ENCODE peak calls at places on chromosomes 12 and 14, in nine cellular contexts. L is K562, A is GM12865, O is fibroblast of lung, I is tibial artery, M is AG09319, K is stomach, G is ovary, H is DND-41. W is an unnamed sample.

GRCh38 chr14:33567736-33568124 is 383.1 kb downstream of the EGLN3 start:
- DNase-seq in L (no peak), A (no peak), O (peak), I (no peak), M (no peak), K (no peak), G (no peak), H (no peak), W (no peak)

GRCh38 chr12:108854055-108854452 is 3.3 kb downstream of the SSH1 start:
- DNase-seq in L (peak), A (peak), O (peak), I (peak), M (peak), K (no peak), G (no peak), H (no peak), W (no peak)

GRCh38 chr12:69068431-69068830 is 135.5 kb upstream of the CPM start:
- DNase-seq in L (no peak), A (no peak), O (peak), I (no peak), M (no peak), K (peak), G (no peak), H (no peak), W (peak)

GRCh38 chr14:98984027-98984718 is 287.8 kb downstream of the BCL11B start:
- DNase-seq in L (no peak), A (no peak), O (no peak), I (no peak), M (no peak), K (no peak), G (no peak), H (no peak), W (no peak)

GRCh38 chr12:55720894-55721444 is 776 bp downstream of the RDH5 start:
- DNase-seq in L (peak), A (no peak), O (peak), I (peak), M (peak), K (peak), G (peak), H (no peak), W (no peak)

GRCh38 chr12:65209655-65210043 is 40.3 kb downstream of the LEMD3 start:
- DNase-seq in L (peak), A (peak), O (no peak), I (no peak), M (no peak), K (no peak), G (no peak), H (no peak), W (no peak)

GRCh38 chr14:21668377-21668776 is 5.2 kb downstream of the OR4E1 start:
- DNase-seq in L (no peak), A (no peak), O (no peak), I (no peak), M (no peak), K (no peak), G (no peak), H (no peak), W (no peak)

GRCh38 chr12:25433581-25434325 is 119.3 kb downstream of the LMNTD1 start:
- DNase-seq in L (no peak), A (no peak), O (peak), I (no peak), M (no peak), K (no peak), G (no peak), H (no peak), W (no peak)

GRCh38 chr12:118052324-118053070 is 8.5 kb downstream of the WSB2 start:
- DNase-seq in L (no peak), A (no peak), O (peak), I (peak), M (peak), K (peak), G (peak), H (no peak), W (peak)

GRCh38 chr14:32110200-32110896 is 33.2 kb downstream of the ARHGAP5 start:
- DNase-seq in L (no peak), A (no peak), O (no peak), I (no peak), M (no peak), K (no peak), G (no peak), H (no peak), W (no peak)

GRCh38 chr14:65745396-65746190 is 333.1 kb downstream of the FUT8 start:
- DNase-seq in L (no peak), A (no peak), O (peak), I (no peak), M (no peak), K (no peak), G (no peak), H (no peak), W (no peak)

GRCh38 chr14:104547998-104548700 is 31.4 kb upstream of the C14orf180 start:
- DNase-seq in L (no peak), A (no peak), O (no peak), I (no peak), M (no peak), K (no peak), G (no peak), H (no peak), W (no peak)

GRCh38 chr14:76908834-76909233 is 82.6 kb downstream of the LRRC74A start:
- DNase-seq in L (no peak), A (peak), O (no peak), I (no peak), M (no peak), K (no peak), G (no peak), H (peak), W (peak)

GRCh38 chr14:73014105-73014504 is 12.8 kb downstream of the ZFYVE1 start:
- DNase-seq in L (no peak), A (peak), O (peak), I (no peak), M (no peak), K (no peak), G (no peak), H (no peak), W (peak)

GRCh38 chr12:104433061-104433460 is 23.7 kb upstream of the CHST11 start:
- DNase-seq in L (no peak), A (no peak), O (no peak), I (no peak), M (no peak), K (no peak), G (no peak), H (no peak), W (no peak)

GRCh38 chr14:95102678-95103039 is 54.7 kb downstream of the DICER1 start:
- DNase-seq in L (no peak), A (no peak), O (peak), I (no peak), M (no peak), K (no peak), G (no peak), H (no peak), W (no peak)

GRCh38 chr12:67855103-67855502 is 134.1 kb upstream of the IFNG-AS1 start:
- DNase-seq in L (no peak), A (no peak), O (peak), I (no peak), M (no peak), K (no peak), G (no peak), H (no peak), W (no peak)

GRCh38 chr14:94423465-94424056 is 29.0 kb downstream of the SERPINA11 start:
- DNase-seq in L (peak), A (peak), O (peak), I (peak), M (no peak), K (peak), G (peak), H (peak), W (peak)

GRCh38 chr12:133130808-133131128 is 341 bp downstream of the ZNF10 start:
- DNase-seq in L (no peak), A (no peak), O (no peak), I (peak), M (no peak), K (peak), G (peak), H (peak), W (peak)

GRCh38 chr12:107791465-107792089 is 17.1 kb downstream of the ASCL4 start:
- DNase-seq in L (no peak), A (no peak), O (no peak), I (no peak), M (no peak), K (no peak), G (no peak), H (no peak), W (no peak)

GRCh38 chr14:37088356-37088755 is 84.0 kb downstream of the SLC25A21 start:
- DNase-seq in L (no peak), A (no peak), O (no peak), I (no peak), M (no peak), K (no peak), G (no peak), H (no peak), W (no peak)

GRCh38 chr12:109264095-109264942 is 44.8 kb downstream of the FOXN4 start:
- DNase-seq in L (peak), A (peak), O (peak), I (peak), M (peak), K (peak), G (peak), H (peak), W (peak)

GRCh38 chr12:15689751-15690191 is 99.4 kb downstream of the EPS8 start:
- DNase-seq in L (no peak), A (no peak), O (no peak), I (no peak), M (no peak), K (no peak), G (no peak), H (no peak), W (no peak)

GRCh38 chr14:49306152-49306751 is 279.9 kb downstream of the RPS29 start:
- DNase-seq in L (peak), A (peak), O (peak), I (no peak), M (no peak), K (no peak), G (no peak), H (no peak), W (no peak)

GRCh38 chr14:78566017-78566858 is 396.1 kb downstream of the NRXN3 start:
- DNase-seq in L (peak), A (peak), O (peak), I (peak), M (peak), K (peak), G (peak), H (peak), W (peak)

GRCh38 chr12:127881371-127882140 is 385.4 kb upstream of the TMEM132C start:
- DNase-seq in L (no peak), A (no peak), O (peak), I (no peak), M (no peak), K (no peak), G (no peak), H (no peak), W (no peak)

GRCh38 chr12:1698638-1699214 is 7.9 kb downstream of the ADIPOR2 start:
- DNase-seq in L (no peak), A (no peak), O (no peak), I (no peak), M (no peak), K (peak), G (no peak), H (no peak), W (no peak)
- TF ChIP-seq CTCF in L (no peak), A (no peak), O (no peak), I (no peak), M (no peak), K (peak), G (no peak), H (no peak), W (no peak)

GRCh38 chr14:29220077-29220476 is 453.5 kb downstream of the FOXG1 start:
- DNase-seq in L (no peak), A (no peak), O (no peak), I (no peak), M (no peak), K (no peak), G (no peak), H (no peak), W (no peak)

GRCh38 chr14:29227631-29228030 is 461.0 kb downstream of the FOXG1 start:
- DNase-seq in L (no peak), A (no peak), O (peak), I (no peak), M (no peak), K (no peak), G (no peak), H (no peak), W (no peak)

GRCh38 chr14:29216774-29217232 is 450.2 kb downstream of the FOXG1 start:
- DNase-seq in L (no peak), A (no peak), O (peak), I (no peak), M (no peak), K (no peak), G (no peak), H (no peak), W (no peak)

GRCh38 chr14:29217813-29218450 is 451.3 kb downstream of the FOXG1 start:
- DNase-seq in L (no peak), A (no peak), O (no peak), I (no peak), M (no peak), K (no peak), G (no peak), H (no peak), W (no peak)

DNA sequence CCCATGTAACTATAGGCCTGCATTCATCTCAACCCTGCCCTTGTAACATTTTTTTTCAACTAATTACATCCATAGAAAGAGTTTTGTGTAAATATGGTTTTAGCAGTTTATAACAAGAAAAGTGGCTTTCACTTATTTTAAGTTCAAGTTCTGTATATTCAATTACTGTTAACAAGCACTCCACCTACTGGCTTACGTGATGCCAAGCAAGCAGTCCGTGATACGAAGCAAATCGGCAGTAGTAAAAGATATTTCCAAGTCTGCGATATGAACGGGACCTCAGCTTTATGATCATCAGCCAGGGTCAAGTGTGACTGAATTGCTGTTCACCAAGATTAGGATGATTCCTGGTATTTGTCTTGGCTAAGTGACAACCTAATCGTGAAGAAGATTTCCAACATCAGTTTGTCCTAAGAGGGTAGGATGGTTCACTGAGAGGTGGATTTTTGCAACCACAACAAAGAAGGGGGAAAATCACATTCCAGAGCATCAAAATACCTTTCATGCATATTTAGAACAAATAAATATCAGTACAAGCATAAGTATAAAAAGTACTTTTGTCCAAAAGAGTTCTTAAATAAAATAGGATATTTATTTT is 456.2 kb downstream of the FOXG1 start:
- DNase-seq in L (peak), A (peak), O (peak), I (no peak), M (no peak), K (no peak), G (no peak), H (no peak), W (no peak)
- TF ChIP-seq CTCF in L (peak), A (peak), O (peak), I (no peak), M (peak), K (no peak), G (no peak), H (peak), W (no peak)

GRCh38 chr12:122946690-122947271 is 19.5 kb downstream of the ABCB9 start:
- DNase-seq in L (peak), A (peak), O (peak), I (peak), M (peak), K (peak), G (peak), H (peak), W (peak)
- TF ChIP-seq CTCF in L (peak), A (peak), O (peak), I (peak), M (peak), K (no peak), G (no peak), H (peak), W (no peak)

DNA sequence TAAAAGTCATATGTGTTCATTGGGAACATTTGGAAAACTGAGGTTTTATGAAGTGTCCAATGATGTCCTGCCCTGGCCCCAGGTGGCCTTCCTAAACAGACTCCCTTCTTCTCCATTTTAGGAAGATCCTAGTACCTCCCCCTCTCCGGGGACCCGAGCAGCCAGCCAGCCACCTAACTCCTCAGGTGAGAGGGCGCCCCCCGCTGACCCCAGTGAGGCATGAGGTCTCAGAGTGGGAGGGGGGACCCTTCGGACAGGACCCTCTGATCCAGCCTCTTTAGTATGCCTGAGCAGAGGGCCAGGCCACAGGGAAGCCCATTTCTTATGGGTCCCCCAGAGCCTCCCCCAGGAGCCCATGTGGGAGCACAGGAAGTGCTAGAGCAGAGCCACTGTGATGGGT is 23.7 kb downstream of the DEGS2 start:
- DNase-seq in L (no peak), A (no peak), O (no peak), I (no peak), M (no peak), K (no peak), G (no peak), H (no peak), W (no peak)
- TF ChIP-seq CTCF in L (no peak), A (no peak), O (no peak), I (no peak), M (no peak), K (no peak), G (no peak), H (peak), W (no peak)

GRCh38 chr14:22808388-22809209 is 6.6 kb downstream of the SLC7A7 start:
- DNase-seq in L (no peak), A (no peak), O (no peak), I (no peak), M (no peak), K (no peak), G (no peak), H (no peak), W (no peak)
- TF ChIP-seq CTCF in L (no peak), A (no peak), O (no peak), I (no peak), M (no peak), K (no peak), G (no peak), H (no peak), W (no peak)

GRCh38 chr14:74161526-74162158 is 76.9 kb downstream of the LIN52 start:
- DNase-seq in L (no peak), A (no peak), O (no peak), I (no peak), M (no peak), K (no peak), G (no peak), H (no peak), W (no peak)
- TF ChIP-seq CTCF in L (peak), A (no peak), O (no peak), I (no peak), M (no peak), K (no peak), G (no peak), H (no peak), W (no peak)

GRCh38 chr12:105773501-105773900 is 365.3 kb downstream of the NUAK1 start:
- DNase-seq in L (no peak), A (no peak), O (peak), I (no peak), M (no peak), K (no peak), G (no peak), H (no peak), W (no peak)

GRCh38 chr12:105774037-105774436 is 364.7 kb downstream of the NUAK1 start:
- DNase-seq in L (no peak), A (no peak), O (no peak), I (no peak), M (no peak), K (no peak), G (no peak), H (no peak), W (no peak)

GRCh38 chr12:105769486-105769885 is 369.3 kb downstream of the NUAK1 start:
- DNase-seq in L (no peak), A (no peak), O (peak), I (no peak), M (no peak), K (no peak), G (no peak), H (no peak), W (no peak)

DNA sequence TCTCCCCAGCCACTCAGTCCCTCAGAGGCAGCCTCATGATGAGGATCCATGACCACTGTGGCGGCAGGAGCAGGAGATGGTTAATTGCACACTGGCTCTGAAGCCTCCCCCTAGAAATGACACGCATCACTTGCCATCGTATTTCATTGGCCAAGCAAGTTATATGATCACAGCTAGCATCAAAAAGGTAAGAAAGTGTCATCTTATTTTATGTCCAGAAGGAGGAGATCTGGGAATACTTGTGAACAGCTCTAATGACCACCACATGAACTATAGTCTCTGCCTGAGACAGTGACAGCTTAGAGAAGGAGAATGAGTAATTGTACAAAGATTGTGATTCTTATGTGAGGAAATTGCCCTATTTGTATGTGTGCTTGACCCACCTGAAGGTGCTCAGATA is 363.4 kb downstream of the NUAK1 start:
- DNase-seq in L (peak), A (no peak), O (peak), I (no peak), M (no peak), K (no peak), G (no peak), H (no peak), W (no peak)
- TF ChIP-seq CTCF in L (no peak), A (no peak), O (peak), I (peak), M (no peak), K (no peak), G (no peak), H (no peak), W (no peak)

GRCh38 chr12:6074394-6074793 is 50.1 kb downstream of the VWF start:
- DNase-seq in L (no peak), A (no peak), O (no peak), I (no peak), M (no peak), K (no peak), G (no peak), H (peak), W (peak)

GRCh38 chr12:6073426-6073825 is 51.0 kb downstream of the VWF start:
- DNase-seq in L (no peak), A (no peak), O (no peak), I (no peak), M (no peak), K (no peak), G (no peak), H (no peak), W (no peak)

GRCh38 chr12:6069452-6070093 is 54.9 kb downstream of the VWF start:
- DNase-seq in L (peak), A (no peak), O (peak), I (peak), M (peak), K (no peak), G (no peak), H (no peak), W (peak)

GRCh38 chr12:6070472-6071257 is 53.8 kb downstream of the VWF start:
- DNase-seq in L (no peak), A (no peak), O (no peak), I (no peak), M (no peak), K (no peak), G (no peak), H (no peak), W (no peak)

DNA sequence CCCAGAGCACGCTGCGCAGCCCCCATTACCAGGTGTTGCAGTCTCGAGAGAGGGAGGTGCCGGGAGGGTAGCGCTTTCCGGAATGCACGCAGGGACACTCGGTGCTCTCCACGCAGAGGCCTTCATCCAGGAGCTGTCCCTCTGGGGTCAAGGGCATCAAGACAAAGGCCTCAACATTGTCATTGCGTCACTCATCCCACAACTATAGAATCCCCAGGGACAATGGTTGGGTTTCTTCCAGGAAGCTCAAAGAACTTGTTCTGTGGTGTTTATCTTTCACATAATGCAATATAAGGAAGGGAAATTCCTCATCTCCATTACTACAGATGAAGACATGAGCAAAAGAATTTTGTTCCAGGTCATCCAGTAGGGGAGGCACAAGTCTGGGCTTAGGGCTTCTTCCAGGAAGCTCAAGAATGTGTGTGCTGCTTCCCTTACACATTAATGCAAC is 52.1 kb downstream of the VWF start:
- DNase-seq in L (no peak), A (no peak), O (peak), I (no peak), M (no peak), K (no peak), G (no peak), H (no peak), W (no peak)
- TF ChIP-seq CTCF in L (no peak), A (no peak), O (peak), I (no peak), M (peak), K (no peak), G (no peak), H (no peak), W (no peak)

W was measured in activated CD8-positive, alpha-beta T cell treated with anti-CD3 and anti-CD28 coated beads for 36 hours.